ENCODE peak calls at places on chromosome 20, in five cellular contexts. A is endothelial cell, U is AG04450, C is NCI-H774, M is IMR-90. R is an unnamed sample.

GRCh38 chr20:38932457-38933120 is 6.4 kb downstream of the FAM83D start:
- DNase-seq in A (no peak), U (peak), C (no peak), M (peak), R (no peak)

GRCh38 chr20:48586728-48587127 is 241.1 kb downstream of the PREX1 start:
- DNase-seq in A (no peak), U (no peak), C (no peak), M (no peak), R (no peak)

GRCh38 chr20:3705970-3706739 is 6.2 kb downstream of the SIGLEC1 start:
- DNase-seq in A (no peak), U (no peak), C (no peak), M (no peak), R (no peak)

GRCh38 chr20:61948586-61949362 is 116.9 kb downstream of the TAF4 start:
- DNase-seq in A (no peak), U (no peak), C (no peak), M (no peak), R (no peak)

GRCh38 chr20:17799575-17799974 is 99.8 kb downstream of the BANF2 start:
- DNase-seq in A (no peak), U (no peak), C (no peak), M (no peak), R (no peak)

GRCh38 chr20:24501764-24502163 is 32.3 kb downstream of the SYNDIG1 start:
- DNase-seq in A (no peak), U (no peak), C (no peak), M (no peak), R (no peak)

GRCh38 chr20:46111028-46111835 is 6.9 kb upstream of the CD40 start:
- DNase-seq in A (no peak), U (no peak), C (no peak), M (no peak), R (peak)

GRCh38 chr20:48839518-48839917 is 11.7 kb upstream of the PREX1 start:
- DNase-seq in A (no peak), U (no peak), C (no peak), M (no peak), R (no peak)

GRCh38 chr20:4702562-4703280 is 19.0 kb upstream of the PRND start:
- DNase-seq in A (no peak), U (no peak), C (no peak), M (no peak), R (no peak)

GRCh38 chr20:31945790-31946189 is 6.1 kb downstream of the PDRG1 start:
- DNase-seq in A (no peak), U (no peak), C (no peak), M (no peak), R (no peak)

GRCh38 chr20:41158082-41158625 is 20.8 kb downstream of the PLCG1 start:
- DNase-seq in A (no peak), U (no peak), C (no peak), M (no peak), R (no peak)

GRCh38 chr20:50642288-50642803 is 49.0 kb downstream of the RIPOR3 start:
- DNase-seq in A (no peak), U (no peak), C (no peak), M (no peak), R (no peak)

GRCh38 chr20:40251284-40251932 is 437.6 kb downstream of the MAFB start:
- DNase-seq in A (peak), U (no peak), C (no peak), M (peak), R (no peak)

GRCh38 chr20:25584905-25585704 is at the start of gene NINL:
- DNase-seq in A (peak), U (no peak), C (peak), M (peak), R (peak)